ENCODE peak calls at places on chromosomes 16 and 17, in eight cellular contexts. P is ovary, X is heart left ventricle, F is adrenal gland, H is prostate gland, L is A549, O is K562, C is body of pancreas. Y is an unnamed sample.

GRCh38 chr17:34714475-34715410 is 135.4 kb downstream of the TMEM132E start:
- DNase-seq in H (no peak), F (no peak), O (no peak), P (no peak), L (no peak), X (no peak), C (no peak), Y (no peak)

GRCh38 chr16:29675811-29676643 is 3.0 kb upstream of the QPRT start:
- DNase-seq in X (no peak), L (peak), F (no peak), H (no peak), O (peak), P (no peak), C (no peak), Y (no peak)

GRCh38 chr16:63702981-63703590 is 1418.8 kb downstream of the CDH11 start:
- DNase-seq in L (no peak), F (no peak), O (no peak), C (peak), X (no peak), H (no peak), P (no peak), Y (no peak)

GRCh38 chr16:78206623-78207223 is 107.3 kb downstream of the WWOX start:
- DNase-seq in C (no peak), X (no peak), P (no peak), L (no peak), F (no peak), H (no peak), O (no peak), Y (no peak)

GRCh38 chr17:79478841-79479240 is 132.0 kb downstream of the RBFOX3 start:
- DNase-seq in P (no peak), C (no peak), O (no peak), X (no peak), L (no peak), H (no peak), F (peak), Y (no peak)

GRCh38 chr16:31111881-31112466 is 3.8 kb downstream of the BCKDK start:
- DNase-seq in H (no peak), C (no peak), F (no peak), P (no peak), X (no peak), L (no peak), O (no peak), Y (no peak)

GRCh38 chr17:81493198-81494038 is 19.2 kb downstream of the ACTG1 start:
- DNase-seq in L (no peak), F (no peak), H (no peak), X (no peak), C (no peak), O (peak), P (no peak), Y (no peak)

GRCh38 chr17:35709874-35710273 is 21.6 kb upstream of the RASL10B start:
- DNase-seq in O (no peak), C (no peak), X (peak), P (no peak), H (no peak), L (no peak), F (no peak), Y (no peak)

GRCh38 chr16:56636616-56637413 is 1.7 kb upstream of the MT1A start:
- DNase-seq in L (no peak), O (no peak), C (no peak), F (no peak), X (no peak), H (no peak), P (no peak), Y (no peak)

GRCh38 chr16:68490829-68491575 is 42.7 kb upstream of the SMPD3 start:
- DNase-seq in L (peak), X (no peak), P (no peak), C (peak), F (peak), H (peak), O (no peak), Y (no peak)

GRCh38 chr17:32928527-32929287 is 754 bp downstream of the TMEM98 start:
- DNase-seq in F (no peak), H (no peak), C (no peak), X (no peak), L (no peak), P (no peak), O (no peak), Y (no peak)

GRCh38 chr17:62892870-62893338 is 73.1 kb upstream of the TANC2 start:
- DNase-seq in F (peak), X (peak), L (peak), O (no peak), H (peak), P (no peak), C (no peak), Y (no peak)

GRCh38 chr17:50943575-50943933 is 77.4 kb upstream of the TOB1 start:
- DNase-seq in P (no peak), F (no peak), L (no peak), C (no peak), H (no peak), O (no peak), X (no peak), Y (peak)

GRCh38 chr16:74724820-74725549 is 24.3 kb upstream of the MLKL start:
- DNase-seq in P (no peak), L (no peak), H (no peak), X (no peak), O (no peak), F (no peak), C (no peak), Y (no peak)

GRCh38 chr17:50257574-50258224 is 16.6 kb upstream of the TMEM92 start:
- DNase-seq in H (no peak), P (peak), F (no peak), X (no peak), L (no peak), C (no peak), O (no peak), Y (peak)

GRCh38 chr16:67883146-67883871 is 1.4 kb upstream of the NRN1L start:
- DNase-seq in X (no peak), P (no peak), H (no peak), C (no peak), O (no peak), F (no peak), L (no peak), Y (no peak)

GRCh38 chr16:11395008-11395948 is 50.0 kb downstream of the RMI2 start:
- DNase-seq in P (no peak), L (no peak), F (no peak), X (no peak), H (peak), O (no peak), C (no peak), Y (no peak)

GRCh38 chr16:588639-588888 is 1.3 kb upstream of the RAB40C start:
- DNase-seq in F (peak), H (no peak), P (no peak), O (peak), X (peak), L (peak), C (peak), Y (no peak)

GRCh38 chr16:19878760-19879159 is 5.9 kb downstream of the GPRC5B start:
- DNase-seq in P (no peak), F (no peak), C (no peak), X (no peak), L (no peak), H (no peak), O (no peak), Y (no peak)

GRCh38 chr16:23131841-23132576 is 17.2 kb downstream of the USP31 start:
- DNase-seq in C (no peak), O (no peak), P (no peak), H (no peak), L (no peak), F (no peak), X (no peak), Y (no peak)

GRCh38 chr17:2943971-2944370 is 119.4 kb downstream of the OR1D5 start:
- DNase-seq in L (no peak), H (no peak), X (no peak), O (no peak), F (no peak), C (no peak), P (no peak), Y (no peak)

GRCh38 chr17:55536205-55536604 is 25.0 kb upstream of the SMIM36 start:
- DNase-seq in L (no peak), X (no peak), O (no peak), F (no peak), P (no peak), H (no peak), C (no peak), Y (no peak)

GRCh38 chr17:67245694-67246397 is 850 bp upstream of the HELZ start:
- DNase-seq in O (peak), C (peak), H (peak), L (peak), X (no peak), F (no peak), P (no peak), Y (peak)

GRCh38 chr16:3017806-3018506 is at the start of gene CLDN6:
- DNase-seq in P (peak), X (no peak), O (peak), F (no peak), H (no peak), L (no peak), C (peak), Y (no peak)

DNA sequence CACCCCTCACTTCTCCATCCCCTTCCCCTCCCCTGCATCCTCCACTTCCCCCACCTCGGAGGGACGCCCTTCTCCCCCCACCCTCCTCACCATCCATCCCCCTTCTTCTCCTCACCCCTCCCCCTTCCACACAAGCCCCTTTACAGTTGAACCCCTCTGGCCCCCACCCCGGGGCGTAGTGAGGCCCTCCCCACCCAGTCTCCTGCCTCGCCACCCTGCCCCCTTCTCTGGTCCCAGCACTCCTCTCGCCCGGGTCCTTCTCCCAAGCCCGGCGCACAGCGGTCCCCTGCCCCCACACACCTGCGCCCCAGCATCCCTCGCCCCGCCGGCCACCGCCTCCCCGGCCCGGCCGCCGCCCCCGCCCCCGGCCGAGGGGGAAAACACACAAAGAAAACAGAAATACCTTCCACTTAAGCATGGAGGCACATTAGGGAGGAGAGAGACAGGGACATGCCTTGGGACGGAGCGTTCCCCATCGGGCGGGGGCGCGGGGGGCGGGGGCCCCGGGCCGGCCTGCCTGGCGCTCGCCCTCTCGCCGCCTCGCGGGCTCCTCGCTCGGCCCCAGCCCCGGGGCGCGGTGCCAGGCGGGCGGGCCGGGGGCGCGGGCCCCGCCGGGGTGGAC is 411 bp downstream of the SRCIN1 start:
- DNase-seq in H (no peak), O (no peak), P (no peak), C (no peak), L (no peak), X (no peak), F (no peak), Y (no peak)
- H3K4me3 ChIP-seq in H (peak), O (peak), P (peak), C (no peak), L (peak), X (no peak), F (no peak), Y (no peak)

GRCh38 chr17:48047741-48048320 is 328 bp upstream of the NFE2L1 start:
- DNase-seq in X (peak), L (peak), C (peak), H (peak), O (peak), P (peak), F (peak), Y (peak)
- TF ChIP-seq POLR2A in X (peak), L (peak), C (peak), H (peak), O (peak), P (peak), F (peak), Y (peak)

GRCh38 chr16:5502944-5503343 is 405.3 kb upstream of the EEF2KMT start:
- DNase-seq in H (no peak), L (no peak), X (no peak), O (no peak), C (no peak), P (no peak), F (no peak), Y (no peak)
- H3K4me3 ChIP-seq in H (no peak), L (no peak), X (no peak), O (no peak), C (no peak), P (no peak), F (no peak), Y (no peak)

DNA sequence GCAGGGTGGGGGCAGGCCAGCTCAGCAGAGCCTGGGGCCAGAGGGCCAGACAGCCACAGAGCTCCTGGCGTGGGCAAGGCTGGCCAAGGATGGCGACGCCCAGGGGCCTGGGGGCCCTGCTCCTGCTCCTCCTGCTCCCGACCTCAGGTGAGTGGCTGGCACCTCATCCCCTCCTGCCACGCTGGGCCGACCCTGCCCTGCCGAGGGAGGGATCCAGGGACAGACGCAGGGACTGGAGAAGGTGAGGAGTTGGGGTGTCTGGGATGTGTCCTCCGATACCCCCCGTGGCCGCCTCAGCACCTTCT is at the start of gene ADGRG3:
- DNase-seq in O (no peak), L (no peak), H (no peak), X (peak), P (no peak), C (no peak), F (no peak), Y (no peak)
- TF ChIP-seq POLR2A in O (no peak), L (no peak), H (no peak), X (no peak), P (no peak), C (no peak), F (no peak), Y (no peak)

GRCh38 chr17:39669897-39670735 is 1.9 kb downstream of the PNMT start:
- DNase-seq in C (no peak), O (no peak), F (no peak), X (no peak), L (no peak), P (no peak), H (no peak), Y (no peak)

GRCh38 chr17:39666231-39666600 is 1.1 kb downstream of the TCAP start:
- DNase-seq in O (no peak), H (no peak), F (no peak), L (peak), C (no peak), X (no peak), P (no peak), Y (no peak)

GRCh38 chr17:39666601-39667261 is 1.5 kb upstream of the PNMT start:
- DNase-seq in O (peak), P (no peak), H (no peak), F (peak), C (no peak), X (peak), L (peak), Y (no peak)

GRCh38 chr17:39667262-39668140 is 752 bp upstream of the PNMT start:
- DNase-seq in P (no peak), L (no peak), O (peak), H (no peak), X (peak), C (peak), F (no peak), Y (no peak)

GRCh38 chr17:39668141-39668924 is at the start of gene PNMT:
- DNase-seq in X (peak), O (peak), H (peak), P (peak), F (peak), L (peak), C (peak), Y (no peak)
- H3K4me3 ChIP-seq in X (peak), O (peak), H (peak), P (peak), F (no peak), L (peak), C (no peak), Y (no peak)

GRCh38 chr17:47757416-47757815 is 24.4 kb downstream of the TBX21 start:
- DNase-seq in O (no peak), F (no peak), L (no peak), P (no peak), X (no peak), C (no peak), H (no peak), Y (no peak)

DNA sequence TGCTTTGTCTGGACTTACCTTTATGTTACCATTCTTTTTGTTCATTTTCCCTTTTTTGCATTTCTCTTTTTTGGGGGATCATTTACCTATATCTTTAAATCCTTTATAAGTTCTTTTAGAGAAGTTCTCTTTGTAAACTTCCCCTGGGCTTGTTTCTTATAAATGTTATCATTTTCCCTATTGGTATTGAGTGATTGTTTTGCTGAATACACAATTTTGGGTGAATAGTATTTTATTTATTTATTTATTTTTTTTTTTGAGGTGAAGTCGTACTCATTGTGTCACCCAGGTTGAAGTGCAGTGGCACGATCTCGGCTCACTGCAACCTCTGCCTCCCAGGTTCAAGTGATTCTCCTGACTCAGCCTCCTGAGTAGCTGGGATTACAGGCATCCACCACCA is 18.4 kb downstream of the TBX21 start:
- DNase-seq in O (no peak), F (no peak), X (no peak), H (no peak), C (no peak), L (no peak), P (no peak), Y (no peak)
- TF ChIP-seq POLR2A in O (no peak), F (no peak), X (no peak), H (no peak), C (no peak), L (no peak), P (no peak), Y (no peak)

DNA sequence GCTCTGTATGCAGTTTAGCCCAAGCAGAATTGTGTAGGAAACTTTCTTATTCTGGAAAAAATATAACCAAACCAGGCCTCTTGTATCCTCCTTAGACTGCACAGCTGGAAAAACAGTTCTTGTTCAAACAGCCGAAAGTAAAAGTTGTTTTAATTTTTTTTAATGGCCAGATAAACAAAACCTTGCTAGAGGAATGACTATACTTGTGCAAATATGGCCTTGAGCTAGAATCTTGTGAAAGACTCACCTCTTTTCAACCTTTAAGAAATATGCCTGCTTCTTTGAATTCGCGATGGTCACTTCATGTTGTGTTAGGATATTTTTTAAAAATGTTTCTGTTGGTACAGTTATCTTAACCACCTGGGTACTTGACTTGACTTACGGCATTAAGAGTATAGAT is 114.6 kb upstream of the MAF start:
- DNase-seq in O (no peak), L (no peak), C (no peak), F (no peak), H (no peak), X (no peak), P (no peak), Y (no peak)
- H3K4me3 ChIP-seq in O (no peak), L (no peak), C (no peak), F (no peak), H (no peak), X (no peak), P (no peak), Y (no peak)

GRCh38 chr17:781920-782731 is at the start of the genes GLOD4 and MRM3:
- DNase-seq in F (peak), X (peak), L (peak), H (peak), P (peak), C (peak), O (peak), Y (peak)
- TF ChIP-seq POLR2A in F (peak), X (peak), L (peak), H (peak), P (peak), C (peak), O (peak), Y (no peak)

GRCh38 chr17:47942568-47942967 is 1.2 kb downstream of the PNPO start:
- DNase-seq in H (no peak), C (no peak), X (no peak), O (no peak), F (no peak), L (no peak), P (no peak), Y (no peak)
- H3K4me3 ChIP-seq in H (peak), C (no peak), X (no peak), O (peak), F (peak), L (peak), P (no peak), Y (no peak)

Y was measured in lower leg skin.